ENCODE peak calls at places on chromosomes 5 and 9, in ten cellular contexts. O is neural progenitor cell, W is mammary epithelial cell, L is heart left ventricle, R is upper lobe of left lung, J is sigmoid colon, P is upper lobe of right lung, N is colonic mucosa, G is heart right ventricle, T is K562. M is an unnamed sample. For H3K4me1, the result is how much of the 10 kb centered on the place peaks cover.

GRCh38 chr5:58755397-58755796 is 172.5 kb downstream of the RAB3C start:
- DNase-seq in T (no peak), R (no peak), J (no peak), L (no peak), P (no peak), N (no peak), G (no peak), W (no peak), O (no peak), M (no peak)

GRCh38 chr5:174159327-174160247 is 114.1 kb downstream of the NSG2 start:
- DNase-seq in N (no peak), R (no peak), T (no peak), P (no peak), W (peak), G (no peak), L (no peak), O (no peak), J (no peak), M (no peak)

GRCh38 chr5:173307695-173308094 is 20.5 kb downstream of the STC2 start:
- DNase-seq in J (no peak), L (no peak), R (no peak), N (no peak), O (no peak), W (no peak), T (no peak), P (no peak), G (no peak), M (no peak)

GRCh38 chr9:104787306-104788015 is 23.5 kb downstream of the NIPSNAP3B start:
- DNase-seq in W (no peak), G (no peak), T (no peak), O (no peak), L (no peak), R (no peak), J (no peak), P (no peak), N (no peak), M (no peak)

GRCh38 chr9:127108182-127108876 is 14.1 kb downstream of the ANGPTL2 start:
- DNase-seq in G (no peak), P (no peak), O (no peak), J (peak), T (no peak), W (no peak), N (no peak), R (no peak), L (no peak), M (no peak)

GRCh38 chr5:54760182-54760935 is 225.0 kb downstream of the ESM1 start:
- DNase-seq in L (no peak), G (no peak), W (no peak), O (no peak), P (no peak), R (no peak), J (no peak), N (no peak), T (no peak), M (no peak)

GRCh38 chr9:137632432-137633161 is 13.8 kb downstream of the EHMT1 start:
- DNase-seq in G (no peak), R (no peak), T (no peak), W (no peak), O (no peak), P (no peak), J (no peak), L (no peak), N (no peak), M (no peak)

GRCh38 chr5:149150457-149150856 is 9.2 kb downstream of the ABLIM3 start:
- DNase-seq in R (no peak), L (no peak), G (no peak), O (no peak), N (no peak), J (no peak), P (no peak), W (no peak), T (no peak), M (no peak)

GRCh38 chr5:23072179-23072578 is 219.0 kb upstream of the CDH12 start:
- DNase-seq in O (no peak), J (no peak), R (no peak), N (no peak), L (no peak), W (no peak), G (no peak), P (no peak), T (no peak), M (no peak)

GRCh38 chr9:89367281-89367680 is 49.0 kb downstream of the SECISBP2 start:
- DNase-seq in N (no peak), R (no peak), L (no peak), T (no peak), P (no peak), J (peak), G (no peak), W (no peak), O (no peak), M (no peak)

GRCh38 chr5:10111575-10111974 is 138.1 kb downstream of the ATPSCKMT start:
- DNase-seq in N (no peak), P (no peak), L (no peak), W (peak), O (peak), R (no peak), G (no peak), T (peak), J (no peak), M (no peak)

GRCh38 chr5:11777096-11777495 is 127.2 kb downstream of the CTNND2 start:
- DNase-seq in J (no peak), L (no peak), R (no peak), T (no peak), W (no peak), G (no peak), P (no peak), N (no peak), O (no peak), M (no peak)

GRCh38 chr5:4480528-4481404 is 659.4 kb upstream of the ADAMTS16 start:
- DNase-seq in W (no peak), J (no peak), G (no peak), P (no peak), R (no peak), N (no peak), L (no peak), T (no peak), O (no peak), M (peak)

GRCh38 chr9:8816361-8816760 is 1016.8 kb upstream of the DMAC1 start:
- DNase-seq in G (no peak), W (no peak), O (peak), L (no peak), R (no peak), J (no peak), N (no peak), T (no peak), P (no peak), M (no peak)

GRCh38 chr5:95846554-95847260 is 24.2 kb upstream of the GLRX start:
- DNase-seq in T (peak), J (peak), W (peak), G (no peak), N (peak), O (peak), R (no peak), L (peak), P (no peak), M (peak)

GRCh38 chr5:95850391-95850894 is 27.9 kb upstream of the GLRX start:
- DNase-seq in G (no peak), W (no peak), J (no peak), P (no peak), R (no peak), O (no peak), T (no peak), N (no peak), L (no peak), M (no peak)

GRCh38 chr5:95845401-95845800 is 22.9 kb upstream of the GLRX start:
- DNase-seq in W (no peak), G (no peak), N (peak), L (no peak), R (no peak), J (no peak), P (no peak), T (no peak), O (no peak), M (no peak)

GRCh38 chr5:95848701-95849100 is 26.2 kb upstream of the GLRX start:
- DNase-seq in L (no peak), N (no peak), R (no peak), W (no peak), P (no peak), G (no peak), T (no peak), J (no peak), O (no peak), M (no peak)

DNA sequence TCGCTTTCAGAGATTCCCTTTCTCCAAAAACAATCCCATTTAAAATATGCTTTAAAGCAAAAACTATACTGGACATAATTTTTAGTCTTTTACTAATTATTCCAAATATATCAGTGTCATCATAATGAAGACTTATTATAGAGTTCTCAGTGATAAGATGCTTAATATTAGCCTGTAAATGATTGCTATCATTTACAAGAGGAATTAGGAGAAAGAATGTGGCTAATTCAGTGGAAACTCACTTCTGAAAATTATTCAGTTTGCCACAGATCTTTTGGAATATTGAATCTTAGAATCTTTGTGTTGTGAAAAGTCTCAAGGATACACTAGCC is 24.7 kb upstream of the GLRX start:
- DNase-seq in N (no peak), R (no peak), J (no peak), W (no peak), G (no peak), P (no peak), L (no peak), T (no peak), O (no peak), M (no peak)
- TF ChIP-seq CTCF in N (peak), R (no peak), J (no peak), W (no peak), G (no peak), P (peak), L (no peak), T (no peak), O (no peak), M (no peak)

GRCh38 chr9:114588671-114589526 is 1.3 kb downstream of the ATP6V1G1 start:
- DNase-seq in N (no peak), P (no peak), W (peak), L (no peak), O (peak), G (no peak), J (no peak), R (no peak), T (no peak), M (no peak)
- H3K4me1 ChIP-seq in N (under half), P (under half), W (under half), L (under half), O (under half), G (under half), J (half or more), R (under half), T (under half), M (under half)

GRCh38 chr5:14663734-14664269 is 716 bp upstream of the OTULIN start:
- DNase-seq in W (no peak), J (no peak), L (peak), O (peak), T (peak), G (no peak), R (no peak), N (peak), P (peak), M (no peak)
- H3K4me3 ChIP-seq in W (peak), J (peak), L (peak), O (peak), T (peak), G (peak), R (peak), N (peak), P (peak), M (peak)

GRCh38 chr5:169089343-169089742 is 211.6 kb downstream of the SLIT3 start:
- DNase-seq in T (no peak), R (no peak), P (no peak), G (no peak), L (no peak), W (peak), O (no peak), J (no peak), N (no peak), M (peak)
- TF ChIP-seq CTCF in T (no peak), R (no peak), P (no peak), G (no peak), L (no peak), W (peak), O (peak), J (no peak), N (no peak), M (no peak)

DNA sequence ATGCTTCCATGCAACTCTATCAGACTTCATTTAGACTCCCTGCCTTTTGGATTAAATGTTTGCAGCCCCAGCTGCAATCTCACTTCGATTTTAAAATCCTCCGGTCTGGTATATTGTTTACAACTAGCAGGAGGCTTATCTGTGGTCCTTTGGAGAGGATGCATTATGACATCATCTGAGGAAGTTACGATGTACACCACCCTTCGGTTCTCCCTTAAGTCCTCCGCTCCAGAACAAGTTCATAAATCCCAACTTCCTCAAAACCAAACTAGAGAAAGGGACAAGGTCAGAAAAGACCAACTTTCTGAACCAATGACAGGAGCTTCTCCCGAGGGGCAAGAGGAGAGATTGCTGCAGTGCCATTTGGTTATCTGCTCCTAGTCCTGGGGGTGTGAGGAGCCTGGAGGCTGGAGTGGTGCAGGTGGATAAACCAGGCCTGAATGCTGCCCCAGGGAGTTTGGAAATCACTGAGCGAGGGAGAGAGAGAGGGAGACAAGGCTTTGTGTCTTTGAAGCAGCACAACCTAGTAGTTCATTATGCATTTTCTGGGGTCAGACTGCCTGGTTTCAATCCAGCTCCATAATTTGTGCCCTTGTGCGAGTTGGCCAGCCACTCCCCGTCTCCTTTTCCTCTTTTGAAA is 313.8 kb downstream of the TLE1 start:
- DNase-seq in O (no peak), P (no peak), N (no peak), W (no peak), R (no peak), J (no peak), L (no peak), T (no peak), G (no peak), M (no peak)
- H3K4me1 ChIP-seq in O (half or more), P (under half), N (under half), W (under half), R (under half), J (under half), L (under half), T (under half), G (under half), M (under half)

DNA sequence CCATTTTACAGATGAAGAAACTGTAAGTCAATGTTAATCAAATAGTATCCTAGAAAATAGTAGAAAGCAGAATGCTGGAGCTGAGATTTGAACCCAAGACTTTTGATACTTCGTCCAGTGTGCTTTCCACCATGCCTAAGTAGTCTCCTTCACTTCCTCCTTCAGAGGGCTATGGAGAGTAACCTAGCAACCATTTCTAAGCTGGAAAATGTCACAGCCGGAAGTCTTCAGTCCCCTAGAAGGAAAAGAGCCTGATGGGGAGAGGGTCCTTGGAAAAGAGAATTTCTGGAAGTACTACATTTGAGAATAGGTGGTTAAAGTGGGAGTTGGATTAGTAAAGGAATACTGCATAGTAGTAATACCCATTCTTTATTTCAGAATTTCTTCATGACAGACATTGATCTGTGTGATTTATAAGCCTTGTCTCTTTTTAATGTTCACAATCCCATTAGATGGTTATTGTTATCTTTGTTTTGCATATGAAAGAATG is 32.7 kb downstream of the PCDHAC2 start:
- DNase-seq in J (no peak), O (peak), R (no peak), P (no peak), W (no peak), T (no peak), L (no peak), G (no peak), N (no peak), M (no peak)
- H3K4me3 ChIP-seq in J (no peak), O (no peak), R (no peak), P (no peak), W (no peak), T (no peak), L (no peak), G (no peak), N (no peak), M (no peak)